ENCODE peak calls at places on chromosomes 16 and 17, in six cellular contexts. Z, C, R, I, V and E are unnamed samples.

GRCh38 chr16:84677017-84677803 is 22.6 kb upstream of the USP10 start:
- DNase-seq in Z (no peak), C (no peak), R (no peak), I (no peak), V (no peak), E (no peak)

GRCh38 chr16:69890114-69890890 is 60.8 kb upstream of the CLEC18A start:
- DNase-seq in Z (no peak), C (peak), R (peak), I (peak), V (peak), E (no peak)

GRCh38 chr16:1793578-1794220 is at the start of gene IGFALS:
- DNase-seq in Z (no peak), C (no peak), R (no peak), I (no peak), V (no peak), E (peak)

GRCh38 chr17:5419959-5420653 is at the start of gene RPAIN:
- DNase-seq in Z (peak), C (peak), R (peak), I (peak), V (peak), E (peak)

GRCh38 chr17:35596530-35597233 is 9.6 kb downstream of the AP2B1 start:
- DNase-seq in Z (no peak), C (no peak), R (no peak), I (no peak), V (no peak), E (no peak)

GRCh38 chr16:84056933-84057332 is 14.3 kb upstream of the SLC38A8 start:
- DNase-seq in Z (no peak), C (no peak), R (no peak), I (no peak), V (no peak), E (no peak)

GRCh38 chr17:61201211-61201610 is 198.4 kb upstream of the TBX2 start:
- DNase-seq in Z (no peak), C (no peak), R (no peak), I (peak), V (no peak), E (no peak)

GRCh38 chr17:19386974-19387920 is at the start of gene MFAP4:
- DNase-seq in Z (no peak), C (peak), R (peak), I (peak), V (peak), E (no peak)

GRCh38 chr16:68235882-68236803 is at the start of gene ESRP2:
- DNase-seq in Z (no peak), C (no peak), R (no peak), I (no peak), V (no peak), E (peak)

GRCh38 chr16:69929480-69929879 is 21.7 kb upstream of the CLEC18A start:
- DNase-seq in Z (no peak), C (no peak), R (no peak), I (no peak), V (no peak), E (no peak)